ENCODE peak calls at places on chromosomes 11 and 22, in six cellular contexts. F is neural crest cell, L is cardiac fibroblast, D is pancreas, U is endothelial cell, O is colonic mucosa. R is an unnamed sample.

GRCh38 chr11:58685973-58686720 is 45.6 kb downstream of the GLYAT start:
- DNase-seq in F (no peak), L (no peak), D (no peak), U (no peak), O (no peak), R (no peak)

GRCh38 chr22:31075961-31076360 is 5.2 kb upstream of the SMTN start:
- DNase-seq in F (no peak), L (peak; percentile 86), D (peak; percentile 58), U (no peak), O (peak; percentile 72), R (no peak)

GRCh38 chr11:1234054-1234720 is 11.3 kb downstream of the MUC5B start:
- DNase-seq in F (no peak), L (no peak), D (peak; percentile 52), U (peak; percentile 5), O (peak; percentile 23), R (peak; percentile 1)

GRCh38 chr11:6563121-6563619 is 40.2 kb downstream of the RRP8 start:
- DNase-seq in F (no peak), L (no peak), D (no peak), U (no peak), O (no peak), R (no peak)

GRCh38 chr22:48500481-48501230 is 1327.0 kb downstream of the BRD1 start:
- DNase-seq in F (no peak), L (no peak), D (no peak), U (no peak), O (no peak), R (no peak)

GRCh38 chr11:43631732-43632131 is 48.8 kb upstream of the HSD17B12 start:
- DNase-seq in F (no peak), L (no peak), D (no peak), U (no peak), O (no peak), R (no peak)

GRCh38 chr11:2300290-2300935 is 1.3 kb downstream of the C11orf21 start:
- DNase-seq in F (no peak), L (no peak), D (no peak), U (no peak), O (peak; percentile 20), R (no peak)

GRCh38 chr11:89487016-89487415 is 4.2 kb downstream of the NOX4 start:
- DNase-seq in F (no peak), L (no peak), D (no peak), U (no peak), O (no peak), R (no peak)

GRCh38 chr11:78022397-78023396 is at the start of gene KCTD14:
- DNase-seq in F (peak; percentile 3), L (peak; percentile 30), D (peak; percentile 84), U (peak; percentile 37), O (peak; percentile 73), R (peak; percentile 58)

DNA sequence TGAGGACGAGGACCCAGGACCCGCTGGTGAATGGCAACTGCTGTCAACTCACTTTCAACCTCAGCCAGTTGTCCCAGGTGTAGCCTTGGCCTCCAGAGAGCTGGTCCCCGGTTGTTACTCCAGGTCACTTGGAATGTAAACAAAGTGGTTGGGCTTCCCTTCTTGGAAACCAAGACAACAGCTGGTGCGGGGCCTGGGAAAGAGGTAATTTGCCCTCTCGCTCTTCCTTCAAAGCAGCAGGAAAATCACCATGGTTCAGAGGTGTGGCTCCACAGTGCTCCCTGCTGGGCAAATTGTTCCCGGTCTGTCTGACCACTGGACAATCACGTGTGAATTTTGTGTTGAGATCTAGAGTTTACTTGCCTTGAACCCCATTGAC is 15.0 kb downstream of the SLC1A2 start:
- DNase-seq in F (peak; percentile 48), L (peak; percentile 30), D (peak; percentile 85), U (peak; percentile 65), O (peak; percentile 53), R (peak; percentile 56)
- TF ChIP-seq CTCF in F (peak; percentile 54), L (peak; percentile 71), D (peak; percentile 52), U (peak; percentile 53), O (peak; percentile 36), R (peak; percentile 55)

GRCh38 chr11:60710482-60710881 is 11.1 kb downstream of the MS4A8 start:
- DNase-seq in F (no peak), L (no peak), D (no peak), U (peak; percentile 21), O (no peak), R (no peak)
- TF ChIP-seq CTCF in F (peak; percentile 29), L (peak; percentile 11), D (no peak), U (peak; percentile 29), O (peak; percentile 29), R (no peak)

GRCh38 chr11:47616726-47617416 is 22.7 kb upstream of the C1QTNF4 start:
- DNase-seq in F (peak; percentile 39), L (peak; percentile 89), D (no peak), U (peak; percentile 67), O (peak; percentile 38), R (peak; percentile 39)
- TF ChIP-seq CTCF in F (peak; percentile 63), L (peak; percentile 95), D (peak; percentile 10), U (peak; percentile 48), O (peak; percentile 32), R (peak; percentile 72)

DNA sequence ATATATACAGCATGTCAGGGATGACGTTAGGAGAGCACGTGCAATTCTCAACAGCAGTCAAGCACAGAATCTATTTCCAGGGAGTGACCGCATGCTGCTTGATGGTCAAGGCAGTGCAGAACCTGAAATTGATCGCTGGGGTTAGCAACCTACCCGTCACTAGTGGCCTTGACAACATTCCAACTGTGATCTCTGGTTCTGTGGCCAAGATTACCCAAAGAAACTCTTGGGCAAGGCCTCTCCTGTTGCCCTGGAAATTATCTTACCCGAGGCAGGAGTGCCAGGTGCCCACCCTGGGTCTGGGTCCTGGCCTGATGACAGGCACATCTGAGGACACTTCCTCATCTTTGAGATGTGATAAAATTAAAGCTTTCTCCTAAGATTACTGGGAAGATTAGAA is 2.2 kb downstream of the TM7SF2 start:
- DNase-seq in F (no peak), L (no peak), D (no peak), U (no peak), O (no peak), R (no peak)
- TF ChIP-seq CTCF in F (no peak), L (no peak), D (no peak), U (no peak), O (no peak), R (no peak)

GRCh38 chr11:13487661-13488030 is 8.2 kb downstream of the PTH start:
- DNase-seq in F (no peak), L (peak; percentile 8), D (no peak), U (no peak), O (peak; percentile 37), R (no peak)
- TF ChIP-seq CTCF in F (peak; percentile 6), L (peak; percentile 35), D (no peak), U (no peak), O (peak; percentile 25), R (no peak)

GRCh38 chr11:96154802-96155520 is 188.0 kb downstream of the MAML2 start:
- DNase-seq in F (no peak), L (peak; percentile 71), D (no peak), U (no peak), O (no peak), R (no peak)

GRCh38 chr11:96157517-96157873 is 185.5 kb downstream of the MAML2 start:
- DNase-seq in F (no peak), L (no peak), D (no peak), U (no peak), O (no peak), R (no peak)

GRCh38 chr11:96158126-96158525 is 184.9 kb downstream of the MAML2 start:
- DNase-seq in F (no peak), L (no peak), D (no peak), U (no peak), O (no peak), R (no peak)

GRCh38 chr11:96156379-96156722 is 186.6 kb downstream of the MAML2 start:
- DNase-seq in F (no peak), L (no peak), D (no peak), U (no peak), O (no peak), R (no peak)

DNA sequence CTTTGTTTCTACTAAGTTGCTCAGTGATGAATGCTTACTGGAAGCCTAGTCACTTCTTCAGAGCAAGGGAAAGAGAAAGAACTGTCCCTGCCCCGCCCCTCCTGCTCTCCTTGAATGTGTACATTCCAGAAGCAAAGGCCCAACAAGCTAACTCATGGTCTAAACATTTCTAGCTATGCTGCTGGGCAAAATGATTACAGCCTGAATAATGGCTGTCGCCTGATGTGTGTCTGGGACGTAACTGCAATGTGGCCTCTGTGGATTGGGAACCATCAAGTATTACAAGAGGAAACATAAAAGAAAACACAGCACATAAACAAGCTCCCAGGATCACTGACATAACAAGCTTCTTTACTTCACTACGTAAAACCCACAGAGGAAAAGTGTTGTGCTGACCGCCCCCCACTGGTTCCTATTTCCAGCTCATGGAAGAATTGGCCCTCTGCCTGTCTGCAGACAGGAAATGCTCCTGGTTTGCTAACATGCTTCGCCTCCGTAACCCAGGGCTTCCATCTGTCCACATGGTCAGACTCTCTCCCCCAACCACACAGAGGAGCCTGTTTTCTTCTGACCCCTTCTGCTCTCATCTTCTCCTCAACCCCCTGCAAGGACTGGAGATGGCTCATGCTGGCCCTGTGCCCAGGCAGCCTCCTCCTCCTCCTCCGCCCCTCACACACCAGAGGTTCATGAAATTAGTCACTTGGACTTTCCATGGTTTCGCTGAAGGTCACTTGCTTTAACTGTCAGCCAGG is 187.2 kb downstream of the MAML2 start:
- DNase-seq in F (no peak), L (peak; percentile 98), D (peak; percentile 61), U (no peak), O (peak; percentile 48), R (no peak)
- TF ChIP-seq CTCF in F (no peak), L (peak; percentile 36), D (no peak), U (no peak), O (no peak), R (no peak)